ENCODE peak calls at places on chromosome 14, in ten cellular contexts. One of them, this sample, is unnamed.

GRCh38 chr14:100165825-100166520 is 6.5 kb upstream of the DEGS2 start:
- DNase-seq in tibial artery: no peak
- DNase-seq in tibial nerve: no peak
- DNase-seq in RWPE1: no peak
- DNase-seq in fibroblast of lung: no peak
- DNase-seq in lower leg skin: no peak
- DNase-seq in MCF 10A: no peak
- DNase-seq in ovary: no peak
- DNase-seq in thyroid gland: no peak
- DNase-seq in IMR-90: no peak
- DNase-seq in this sample: no peak

GRCh38 chr14:59484611-59485174 is 376 bp downstream of the JKAMP start:
- DNase-seq in tibial artery: no peak
- DNase-seq in tibial nerve: no peak
- DNase-seq in RWPE1: no peak
- DNase-seq in fibroblast of lung: peak
- DNase-seq in lower leg skin: no peak
- DNase-seq in MCF 10A: no peak
- DNase-seq in ovary: no peak
- DNase-seq in thyroid gland: no peak
- DNase-seq in IMR-90: peak
- DNase-seq in this sample: no peak

GRCh38 chr14:61406198-61406597 is 84.8 kb downstream of the PRKCH start:
- DNase-seq in tibial artery: no peak
- DNase-seq in tibial nerve: no peak
- DNase-seq in RWPE1: no peak
- DNase-seq in fibroblast of lung: no peak
- DNase-seq in lower leg skin: no peak
- DNase-seq in MCF 10A: no peak
- DNase-seq in ovary: no peak
- DNase-seq in thyroid gland: no peak
- DNase-seq in IMR-90: no peak
- DNase-seq in this sample: no peak

GRCh38 chr14:72786377-72787350 is 107.2 kb downstream of the DPF3 start:
- DNase-seq in tibial artery: no peak
- DNase-seq in tibial nerve: no peak
- DNase-seq in RWPE1: no peak
- DNase-seq in fibroblast of lung: no peak
- DNase-seq in lower leg skin: no peak
- DNase-seq in MCF 10A: no peak
- DNase-seq in ovary: no peak
- DNase-seq in thyroid gland: no peak
- DNase-seq in IMR-90: no peak
- DNase-seq in this sample: peak

GRCh38 chr14:80678436-80678835 is 263.1 kb downstream of the CEP128 start:
- DNase-seq in tibial artery: no peak
- DNase-seq in tibial nerve: no peak
- DNase-seq in RWPE1: no peak
- DNase-seq in fibroblast of lung: peak
- DNase-seq in lower leg skin: no peak
- DNase-seq in MCF 10A: no peak
- DNase-seq in ovary: no peak
- DNase-seq in thyroid gland: no peak
- DNase-seq in IMR-90: peak
- DNase-seq in this sample: no peak

GRCh38 chr14:31336646-31337045 is 83.7 kb downstream of the HEATR5A start:
- DNase-seq in tibial artery: no peak
- DNase-seq in tibial nerve: no peak
- DNase-seq in RWPE1: peak
- DNase-seq in fibroblast of lung: no peak
- DNase-seq in lower leg skin: no peak
- DNase-seq in MCF 10A: peak
- DNase-seq in ovary: no peak
- DNase-seq in thyroid gland: no peak
- DNase-seq in IMR-90: peak
- DNase-seq in this sample: no peak

GRCh38 chr14:35965425-35965824 is 139.3 kb downstream of the BRMS1L start:
- DNase-seq in tibial artery: no peak
- DNase-seq in tibial nerve: no peak
- DNase-seq in RWPE1: no peak
- DNase-seq in fibroblast of lung: no peak
- DNase-seq in lower leg skin: no peak
- DNase-seq in MCF 10A: no peak
- DNase-seq in ovary: no peak
- DNase-seq in thyroid gland: no peak
- DNase-seq in IMR-90: no peak
- DNase-seq in this sample: no peak

GRCh38 chr14:30874120-30874998 is at the start of gene COCH:
- DNase-seq in tibial artery: no peak
- DNase-seq in tibial nerve: no peak
- DNase-seq in RWPE1: no peak
- DNase-seq in fibroblast of lung: peak
- DNase-seq in lower leg skin: no peak
- DNase-seq in MCF 10A: no peak
- DNase-seq in ovary: peak
- DNase-seq in thyroid gland: peak
- DNase-seq in IMR-90: no peak
- DNase-seq in this sample: peak

GRCh38 chr14:99189201-99189801 is 82.7 kb downstream of the BCL11B start:
- DNase-seq in tibial artery: no peak
- DNase-seq in tibial nerve: no peak
- DNase-seq in RWPE1: no peak
- DNase-seq in fibroblast of lung: no peak
- DNase-seq in lower leg skin: no peak
- DNase-seq in MCF 10A: no peak
- DNase-seq in ovary: no peak
- DNase-seq in thyroid gland: no peak
- DNase-seq in IMR-90: no peak
- DNase-seq in this sample: no peak

GRCh38 chr14:77498120-77498979 is at the start of gene ISM2:
- DNase-seq in tibial artery: no peak
- DNase-seq in tibial nerve: no peak
- DNase-seq in RWPE1: peak
- DNase-seq in fibroblast of lung: peak
- DNase-seq in lower leg skin: no peak
- DNase-seq in MCF 10A: no peak
- DNase-seq in ovary: no peak
- DNase-seq in thyroid gland: peak
- DNase-seq in IMR-90: peak
- DNase-seq in this sample: no peak

GRCh38 chr14:20578784-20579502 is 8.9 kb downstream of the RNASE11 start:
- DNase-seq in tibial artery: no peak
- DNase-seq in tibial nerve: no peak
- DNase-seq in RWPE1: no peak
- DNase-seq in fibroblast of lung: no peak
- DNase-seq in lower leg skin: no peak
- DNase-seq in MCF 10A: no peak
- DNase-seq in ovary: no peak
- DNase-seq in thyroid gland: no peak
- DNase-seq in IMR-90: no peak
- DNase-seq in this sample: no peak

GRCh38 chr14:35215110-35215872 is 76.9 kb upstream of the PSMA6 start:
- DNase-seq in tibial artery: no peak
- DNase-seq in tibial nerve: peak
- DNase-seq in RWPE1: peak
- DNase-seq in fibroblast of lung: peak
- DNase-seq in lower leg skin: no peak
- DNase-seq in MCF 10A: peak
- DNase-seq in ovary: no peak
- DNase-seq in thyroid gland: no peak
- DNase-seq in IMR-90: peak
- DNase-seq in this sample: no peak

GRCh38 chr14:54175298-54175942 is 218.8 kb upstream of the BMP4 start:
- DNase-seq in tibial artery: peak
- DNase-seq in tibial nerve: peak
- DNase-seq in RWPE1: peak
- DNase-seq in fibroblast of lung: peak
- DNase-seq in lower leg skin: peak
- DNase-seq in MCF 10A: peak
- DNase-seq in ovary: peak
- DNase-seq in thyroid gland: peak
- DNase-seq in IMR-90: peak
- DNase-seq in this sample: no peak

GRCh38 chr14:51865953-51866747 is 5.7 kb downstream of the GNG2 start:
- DNase-seq in tibial artery: no peak
- DNase-seq in tibial nerve: no peak
- DNase-seq in RWPE1: no peak
- DNase-seq in fibroblast of lung: no peak
- DNase-seq in lower leg skin: no peak
- DNase-seq in MCF 10A: no peak
- DNase-seq in ovary: no peak
- DNase-seq in thyroid gland: no peak
- DNase-seq in IMR-90: no peak
- DNase-seq in this sample: no peak

GRCh38 chr14:79564371-79564770 is 646.9 kb downstream of the DIO2 start:
- DNase-seq in tibial artery: no peak
- DNase-seq in tibial nerve: no peak
- DNase-seq in RWPE1: no peak
- DNase-seq in fibroblast of lung: peak
- DNase-seq in lower leg skin: no peak
- DNase-seq in MCF 10A: no peak
- DNase-seq in ovary: no peak
- DNase-seq in thyroid gland: no peak
- DNase-seq in IMR-90: no peak
- DNase-seq in this sample: no peak

GRCh38 chr14:34088918-34089317 is 138.0 kb upstream of the EGLN3 start:
- DNase-seq in tibial artery: no peak
- DNase-seq in tibial nerve: no peak
- DNase-seq in RWPE1: no peak
- DNase-seq in fibroblast of lung: no peak
- DNase-seq in lower leg skin: no peak
- DNase-seq in MCF 10A: no peak
- DNase-seq in ovary: no peak
- DNase-seq in thyroid gland: no peak
- DNase-seq in IMR-90: no peak
- DNase-seq in this sample: no peak
- TF ChIP-seq CTCF in tibial artery: no peak
- TF ChIP-seq CTCF in tibial nerve: no peak
- TF ChIP-seq CTCF in RWPE1: no peak
- TF ChIP-seq CTCF in fibroblast of lung: no peak
- TF ChIP-seq CTCF in lower leg skin: no peak
- TF ChIP-seq CTCF in MCF 10A: no peak
- TF ChIP-seq CTCF in ovary: no peak
- TF ChIP-seq CTCF in thyroid gland: no peak
- TF ChIP-seq CTCF in IMR-90: no peak
- TF ChIP-seq CTCF in this sample: no peak

GRCh38 chr14:66507722-66508546 is at the start of gene GPHN:
- DNase-seq in tibial artery: peak
- DNase-seq in tibial nerve: peak
- DNase-seq in RWPE1: peak
- DNase-seq in fibroblast of lung: peak
- DNase-seq in lower leg skin: peak
- DNase-seq in MCF 10A: peak
- DNase-seq in ovary: peak
- DNase-seq in thyroid gland: peak
- DNase-seq in IMR-90: peak
- DNase-seq in this sample: peak
- TF ChIP-seq CTCF in tibial artery: peak
- TF ChIP-seq CTCF in tibial nerve: peak
- TF ChIP-seq CTCF in RWPE1: no peak
- TF ChIP-seq CTCF in fibroblast of lung: no peak
- TF ChIP-seq CTCF in lower leg skin: no peak
- TF ChIP-seq CTCF in MCF 10A: peak
- TF ChIP-seq CTCF in ovary: peak
- TF ChIP-seq CTCF in thyroid gland: peak
- TF ChIP-seq CTCF in IMR-90: peak
- TF ChIP-seq CTCF in this sample: peak

GRCh38 chr14:48814562-48814961 is 771.6 kb downstream of the RPS29 start:
- DNase-seq in tibial artery: no peak
- DNase-seq in tibial nerve: no peak
- DNase-seq in RWPE1: no peak
- DNase-seq in fibroblast of lung: no peak
- DNase-seq in lower leg skin: no peak
- DNase-seq in MCF 10A: no peak
- DNase-seq in ovary: no peak
- DNase-seq in thyroid gland: no peak
- DNase-seq in IMR-90: no peak
- DNase-seq in this sample: no peak
- TF ChIP-seq CTCF in tibial artery: no peak
- TF ChIP-seq CTCF in tibial nerve: no peak
- TF ChIP-seq CTCF in RWPE1: no peak
- TF ChIP-seq CTCF in fibroblast of lung: no peak
- TF ChIP-seq CTCF in lower leg skin: no peak
- TF ChIP-seq CTCF in MCF 10A: no peak
- TF ChIP-seq CTCF in ovary: no peak
- TF ChIP-seq CTCF in thyroid gland: no peak
- TF ChIP-seq CTCF in IMR-90: no peak
- TF ChIP-seq CTCF in this sample: no peak

GRCh38 chr14:95452176-95452889 is 64.1 kb downstream of the SYNE3 start:
- DNase-seq in tibial artery: no peak
- DNase-seq in tibial nerve: no peak
- DNase-seq in RWPE1: no peak
- DNase-seq in fibroblast of lung: no peak
- DNase-seq in lower leg skin: no peak
- DNase-seq in MCF 10A: peak
- DNase-seq in ovary: no peak
- DNase-seq in thyroid gland: no peak
- DNase-seq in IMR-90: no peak
- DNase-seq in this sample: no peak
- TF ChIP-seq CTCF in tibial artery: peak
- TF ChIP-seq CTCF in tibial nerve: no peak
- TF ChIP-seq CTCF in RWPE1: no peak
- TF ChIP-seq CTCF in fibroblast of lung: peak
- TF ChIP-seq CTCF in lower leg skin: no peak
- TF ChIP-seq CTCF in MCF 10A: peak
- TF ChIP-seq CTCF in ovary: no peak
- TF ChIP-seq CTCF in thyroid gland: peak
- TF ChIP-seq CTCF in IMR-90: peak
- TF ChIP-seq CTCF in this sample: peak

GRCh38 chr14:33347816-33348215 is 409.1 kb downstream of the NPAS3 start:
- DNase-seq in tibial artery: no peak
- DNase-seq in tibial nerve: no peak
- DNase-seq in RWPE1: no peak
- DNase-seq in fibroblast of lung: peak
- DNase-seq in lower leg skin: no peak
- DNase-seq in MCF 10A: peak
- DNase-seq in ovary: no peak
- DNase-seq in thyroid gland: no peak
- DNase-seq in IMR-90: no peak
- DNase-seq in this sample: no peak

GRCh38 chr14:33343016-33343415 is 404.3 kb downstream of the NPAS3 start:
- DNase-seq in tibial artery: no peak
- DNase-seq in tibial nerve: no peak
- DNase-seq in RWPE1: no peak
- DNase-seq in fibroblast of lung: peak
- DNase-seq in lower leg skin: no peak
- DNase-seq in MCF 10A: peak
- DNase-seq in ovary: no peak
- DNase-seq in thyroid gland: no peak
- DNase-seq in IMR-90: no peak
- DNase-seq in this sample: no peak

GRCh38 chr14:33342299-33342974 is 403.8 kb downstream of the NPAS3 start:
- DNase-seq in tibial artery: no peak
- DNase-seq in tibial nerve: no peak
- DNase-seq in RWPE1: no peak
- DNase-seq in fibroblast of lung: no peak
- DNase-seq in lower leg skin: no peak
- DNase-seq in MCF 10A: no peak
- DNase-seq in ovary: no peak
- DNase-seq in thyroid gland: no peak
- DNase-seq in IMR-90: no peak
- DNase-seq in this sample: no peak
- TF ChIP-seq CTCF in tibial artery: no peak
- TF ChIP-seq CTCF in tibial nerve: no peak
- TF ChIP-seq CTCF in RWPE1: no peak
- TF ChIP-seq CTCF in fibroblast of lung: no peak
- TF ChIP-seq CTCF in lower leg skin: no peak
- TF ChIP-seq CTCF in MCF 10A: no peak
- TF ChIP-seq CTCF in ovary: no peak
- TF ChIP-seq CTCF in thyroid gland: no peak
- TF ChIP-seq CTCF in IMR-90: no peak
- TF ChIP-seq CTCF in this sample: no peak

This sample was measured in type B pancreatic cell.